ENCODE peak calls at places on chromosomes 5 and 9, in nine cellular contexts. G is fibroblast of lung, F is lung, N is neural progenitor cell, U is ovary, M is RWPE2, R is adrenal gland, I is HCT116, D is body of pancreas. X is an unnamed sample. For H3K4me1 and H3K9me3, the result is how much of the 10 kb centered on the place peaks cover.

GRCh38 chr9:117355542-117355941 is 59.3 kb downstream of the ASTN2 start:
- DNase-seq in G (no peak), F (no peak), N (no peak), U (no peak), M (no peak), R (no peak), I (no peak), D (no peak), X (no peak)

GRCh38 chr5:160188151-160188967 is 40.9 kb upstream of the FABP6 start:
- DNase-seq in G (peak), F (peak), N (peak), U (peak), M (no peak), R (peak), I (no peak), D (peak), X (no peak)

GRCh38 chr9:81431662-81432061 is 257.7 kb downstream of the TLE1 start:
- DNase-seq in G (peak), F (no peak), N (no peak), U (no peak), M (no peak), R (no peak), I (no peak), D (no peak), X (no peak)

GRCh38 chr9:129276486-129277260 is 98.6 kb upstream of the IER5L start:
- DNase-seq in G (no peak), F (no peak), N (peak), U (peak), M (peak), R (no peak), I (no peak), D (no peak), X (no peak)

GRCh38 chr5:149730620-149731331 is 666 bp downstream of the PPARGC1B start:
- DNase-seq in G (no peak), F (no peak), N (peak), U (peak), M (no peak), R (peak), I (no peak), D (peak), X (no peak)

GRCh38 chr5:91189480-91190332 is 193.4 kb downstream of the ARRDC3 start:
- DNase-seq in G (peak), F (no peak), N (no peak), U (peak), M (no peak), R (peak), I (peak), D (no peak), X (no peak)

GRCh38 chr9:114851301-114851700 is 45.5 kb upstream of the TNFSF15 start:
- DNase-seq in G (no peak), F (no peak), N (no peak), U (no peak), M (no peak), R (no peak), I (no peak), D (no peak), X (no peak)

GRCh38 chr9:33995449-33995848 is 53.2 kb downstream of the UBAP2 start:
- DNase-seq in G (no peak), F (no peak), N (no peak), U (no peak), M (no peak), R (no peak), I (no peak), D (no peak), X (no peak)

GRCh38 chr9:123614503-123615258 is 258.7 kb downstream of the CRB2 start:
- DNase-seq in G (no peak), F (no peak), N (no peak), U (no peak), M (no peak), R (no peak), I (no peak), D (no peak), X (no peak)

GRCh38 chr9:38620483-38621433 is at the start of gene ANKRD18A:
- DNase-seq in G (peak), F (peak), N (peak), U (peak), M (peak), R (peak), I (peak), D (peak), X (peak)

GRCh38 chr9:17613723-17614122 is 34.9 kb downstream of the SH3GL2 start:
- DNase-seq in G (peak), F (no peak), N (peak), U (no peak), M (no peak), R (no peak), I (no peak), D (no peak), X (no peak)

GRCh38 chr9:89247431-89248370 is 63.3 kb upstream of the CKS2 start:
- DNase-seq in G (peak), F (no peak), N (peak), U (no peak), M (no peak), R (no peak), I (no peak), D (no peak), X (no peak)

GRCh38 chr9:110095776-110096175 is 112.2 kb downstream of the C9orf152 start:
- DNase-seq in G (peak), F (no peak), N (no peak), U (no peak), M (no peak), R (peak), I (no peak), D (no peak), X (no peak)

GRCh38 chr5:41856644-41857491 is 13.4 kb downstream of the OXCT1 start:
- DNase-seq in G (peak), F (peak), N (peak), U (peak), M (no peak), R (peak), I (peak), D (peak), X (no peak)

GRCh38 chr5:154858972-154859950 is 834 bp downstream of the CNOT8 start:
- DNase-seq in G (peak), F (no peak), N (no peak), U (no peak), M (no peak), R (no peak), I (no peak), D (no peak), X (no peak)

GRCh38 chr5:119387900-119388618 is 32.2 kb downstream of the TNFAIP8 start:
- DNase-seq in G (no peak), F (no peak), N (no peak), U (no peak), M (no peak), R (no peak), I (no peak), D (no peak), X (no peak)
- H3K4me1 ChIP-seq in G (under half), F (under half), N (under half), U (under half), M (under half), R (under half), I (under half), D (under half), X (under half)

DNA sequence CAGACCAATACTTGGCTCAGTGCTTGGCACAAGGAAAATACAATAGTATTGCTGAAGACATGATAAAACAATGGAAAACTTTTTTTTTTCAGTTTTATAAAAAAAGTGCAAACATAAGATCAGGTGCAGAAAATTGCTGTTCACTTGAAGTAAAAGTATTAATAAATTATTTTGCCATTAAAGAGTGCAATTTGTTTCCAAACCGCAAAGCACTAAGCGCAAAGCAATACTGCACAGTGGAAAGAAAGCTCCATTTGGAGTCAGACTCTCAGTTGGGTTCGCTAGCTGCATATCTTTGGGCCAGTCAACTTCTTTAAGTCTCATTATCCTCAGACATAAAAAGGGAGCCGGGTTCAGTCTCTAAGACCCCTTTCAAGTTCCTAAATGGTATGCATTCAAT is 45.8 kb downstream of the MEF2C start:
- DNase-seq in G (no peak), F (no peak), N (peak), U (no peak), M (no peak), R (no peak), I (no peak), D (no peak), X (no peak)
- H3K27ac ChIP-seq in G (no peak), F (peak), N (no peak), U (peak), M (no peak), R (peak), I (no peak), D (no peak), X (no peak)

DNA sequence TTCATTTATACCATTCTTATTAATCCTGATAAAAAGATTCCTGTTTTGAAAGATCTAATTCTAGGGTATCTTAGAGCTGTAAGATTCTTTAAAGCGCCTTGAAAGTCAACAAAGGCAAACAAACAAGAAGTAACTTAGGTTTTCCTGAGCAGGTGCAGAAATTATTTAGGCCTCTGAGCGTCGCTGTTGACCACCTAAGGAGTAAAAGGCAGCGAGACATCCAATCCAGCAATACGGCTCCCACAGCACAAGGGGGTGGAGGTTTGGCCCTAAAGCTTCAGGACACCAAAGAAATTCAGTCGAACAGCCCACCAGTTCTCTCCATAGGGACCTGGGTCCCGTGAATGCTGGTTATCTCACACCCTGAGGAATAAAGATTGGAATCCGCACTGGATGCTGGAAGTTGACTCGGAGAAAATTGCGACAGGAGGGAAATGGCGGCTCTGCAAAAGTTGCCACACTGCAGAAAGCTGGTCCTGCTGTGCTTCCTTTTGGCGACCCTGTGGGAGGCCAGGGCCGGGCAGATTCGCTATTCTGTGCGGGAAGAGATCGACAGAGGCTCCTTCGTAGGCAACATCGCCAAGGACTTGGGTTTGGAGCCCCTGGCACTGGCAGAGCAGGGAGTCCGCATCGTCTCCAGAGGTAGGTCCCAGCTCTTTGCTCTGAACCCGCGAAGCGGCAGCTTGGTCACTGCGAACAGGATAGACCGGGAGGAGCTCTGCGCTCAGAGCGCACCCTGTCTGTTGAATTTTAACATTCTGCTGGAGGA is at the start of gene PCDHGA2:
- DNase-seq in G (peak), F (no peak), N (peak), U (no peak), M (no peak), R (no peak), I (no peak), D (peak), X (no peak)
- H3K9me3 ChIP-seq in G (under half), F (under half), N (under half), U (under half), M (under half), R (under half), I (under half), D (under half), X (under half)

GRCh38 chr5:126366199-126366560 is 57.0 kb upstream of the GRAMD2B start:
- DNase-seq in G (no peak), F (no peak), N (no peak), U (no peak), M (no peak), R (no peak), I (no peak), D (no peak), X (no peak)

GRCh38 chr5:126368239-126368812 is 54.9 kb upstream of the GRAMD2B start:
- DNase-seq in G (peak), F (no peak), N (peak), U (no peak), M (peak), R (no peak), I (no peak), D (peak), X (peak)

GRCh38 chr5:126369995-126370731 is 53.0 kb upstream of the GRAMD2B start:
- DNase-seq in G (no peak), F (no peak), N (no peak), U (no peak), M (no peak), R (peak), I (no peak), D (peak), X (no peak)

GRCh38 chr5:126370796-126371718 is 52.2 kb upstream of the GRAMD2B start:
- DNase-seq in G (no peak), F (no peak), N (no peak), U (no peak), M (no peak), R (no peak), I (no peak), D (peak), X (no peak)

DNA sequence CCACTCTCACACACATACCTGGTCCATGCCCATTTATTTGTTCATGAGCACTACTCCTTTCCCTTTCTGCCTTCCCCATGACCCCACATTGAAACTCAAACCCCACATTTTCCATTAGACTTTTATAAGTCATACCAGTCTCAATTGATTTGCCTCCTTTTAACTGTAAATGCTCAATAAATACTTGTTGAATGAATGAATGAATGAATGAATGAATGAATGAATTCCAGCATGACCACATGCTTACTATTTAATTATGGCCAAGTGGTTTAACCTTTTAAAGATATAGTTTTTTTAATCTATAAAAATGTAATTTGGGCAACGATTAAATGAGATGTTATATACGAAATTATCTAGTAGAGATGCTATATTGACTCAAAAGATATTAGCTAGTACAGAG is 54.1 kb upstream of the GRAMD2B start:
- DNase-seq in G (no peak), F (no peak), N (no peak), U (no peak), M (no peak), R (no peak), I (no peak), D (no peak), X (no peak)
- H3K4me1 ChIP-seq in G (under half), F (under half), N (under half), U (under half), M (half or more), R (under half), I (under half), D (half or more), X (under half)

X was measured in iPS DF 6.9.